ENCODE peak calls at places on chromosomes 2 and 18, in ten cellular contexts. N, U, B, F, A, W, Q, V, K and R are unnamed samples.

GRCh38 chr18:13290856-13291271 is 72.3 kb downstream of the LDLRAD4 start:
- DNase-seq in N (no peak), U (peak; percentile 44), B (no peak), F (no peak), A (no peak), W (no peak), Q (no peak), V (no peak), K (no peak), R (no peak)

GRCh38 chr2:230203110-230203676 is 16.6 kb downstream of the SP110 start:
- DNase-seq in N (no peak), U (no peak), B (peak; percentile 62), F (no peak), A (no peak), W (no peak), Q (no peak), V (peak; percentile 33), K (peak; percentile 94), R (peak; percentile 19)

GRCh38 chr2:136248242-136248641 is 130.3 kb upstream of the CXCR4 start:
- DNase-seq in N (no peak), U (no peak), B (no peak), F (no peak), A (no peak), W (no peak), Q (no peak), V (no peak), K (no peak), R (no peak)

GRCh38 chr18:9055626-9056025 is 46.9 kb upstream of the NDUFV2 start:
- DNase-seq in N (no peak), U (no peak), B (no peak), F (no peak), A (no peak), W (no peak), Q (no peak), V (no peak), K (no peak), R (no peak)

GRCh38 chr2:144183744-144184143 is 336.2 kb downstream of the ZEB2 start:
- DNase-seq in N (peak; percentile 44), U (peak; percentile 60), B (no peak), F (no peak), A (no peak), W (no peak), Q (peak; percentile 16), V (peak; percentile 19), K (no peak), R (no peak)

GRCh38 chr2:31384351-31384750 is 30.2 kb downstream of the XDH start:
- DNase-seq in N (no peak), U (no peak), B (no peak), F (no peak), A (no peak), W (no peak), Q (no peak), V (no peak), K (no peak), R (no peak)

GRCh38 chr18:58054041-58054733 is 10.2 kb downstream of the NEDD4L start:
- DNase-seq in N (no peak), U (no peak), B (no peak), F (peak; percentile 45), A (no peak), W (no peak), Q (no peak), V (no peak), K (no peak), R (no peak)

GRCh38 chr2:167431949-167432348 is 543.7 kb downstream of the XIRP2 start:
- DNase-seq in N (no peak), U (no peak), B (no peak), F (no peak), A (no peak), W (no peak), Q (no peak), V (no peak), K (no peak), R (no peak)

GRCh38 chr2:46858697-46859080 is 56.9 kb downstream of the MCFD2 start:
- DNase-seq in N (no peak), U (no peak), B (no peak), F (no peak), A (no peak), W (no peak), Q (no peak), V (no peak), K (no peak), R (no peak)

GRCh38 chr2:237967463-237967871 is 653 bp downstream of the UBE2F start:
- DNase-seq in N (no peak), U (no peak), B (peak; percentile 80), F (no peak), A (no peak), W (peak; percentile 41), Q (peak; percentile 30), V (peak; percentile 27), K (no peak), R (peak; percentile 45)

DNA sequence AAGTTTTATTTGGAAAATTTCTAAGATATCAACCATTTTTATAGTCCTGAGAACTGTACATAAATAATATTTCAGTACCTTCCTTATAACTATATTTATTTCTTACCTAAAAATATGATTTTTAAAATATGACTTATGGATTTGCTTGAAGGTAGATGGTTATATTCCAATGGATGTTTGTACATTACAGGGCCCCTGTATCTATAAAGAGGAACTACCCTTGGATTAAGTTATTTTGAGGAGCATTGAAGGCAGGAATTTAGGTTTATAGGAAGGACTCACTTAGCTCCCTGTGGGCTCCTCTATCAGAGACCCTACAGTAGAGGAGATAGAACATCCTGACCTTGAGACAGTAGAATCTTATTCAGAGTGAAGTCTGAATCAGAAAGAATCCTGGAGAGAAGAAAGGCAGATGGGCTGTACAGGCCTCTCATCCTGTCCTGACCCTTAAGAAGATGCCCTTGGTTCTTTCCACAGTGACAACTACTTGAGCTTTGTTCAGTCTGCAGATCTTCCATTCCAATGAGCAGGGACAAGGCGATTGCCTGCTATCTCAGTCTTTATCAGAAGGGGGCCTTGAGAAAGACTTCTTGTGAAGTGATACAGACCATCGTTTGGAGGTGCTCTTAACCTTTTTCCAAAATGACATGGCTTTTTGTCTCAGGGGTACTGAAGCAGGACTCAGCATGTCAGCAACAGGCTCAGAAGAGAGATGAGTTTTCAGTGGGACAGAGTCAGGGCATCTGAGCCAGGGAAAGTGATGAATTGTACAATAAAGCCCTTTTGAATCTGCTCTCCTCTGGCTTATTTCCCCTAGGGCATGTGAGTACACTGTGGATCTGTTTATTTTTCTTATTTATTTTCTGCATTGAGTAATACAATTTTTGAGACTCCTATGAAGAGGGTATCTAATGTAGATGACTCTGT is 20.9 kb downstream of the OXER1 start:
- DNase-seq in N (no peak), U (no peak), B (no peak), F (no peak), A (no peak), W (no peak), Q (no peak), V (no peak), K (peak; percentile 51), R (no peak)
- H3K9me3 ChIP-seq in N (no peaks in the 10 kb centered on the region), U (no peaks in the 10 kb centered on the region), B (no peaks in the 10 kb centered on the region), F (no peaks in the 10 kb centered on the region), A (no peaks in the 10 kb centered on the region), W (no peaks in the 10 kb centered on the region), Q (peaks cover 6% of the 10 kb centered on the region), V (no peaks in the 10 kb centered on the region), K (no peaks in the 10 kb centered on the region), R (no peaks in the 10 kb centered on the region)

GRCh38 chr18:79576686-79577351 is 102.8 kb upstream of the CTDP1 start:
- DNase-seq in N (no peak), U (no peak), B (peak; percentile 94), F (peak; percentile 49), A (peak; percentile 74), W (peak; percentile 30), Q (no peak), V (peak; percentile 10), K (no peak), R (peak; percentile 59)
- H3K9me3 ChIP-seq in N (peaks cover 21% of the 10 kb centered on the region), U (peaks cover 12% of the 10 kb centered on the region), B (peaks cover 3% of the 10 kb centered on the region), F (peaks cover 13% of the 10 kb centered on the region), A (peaks cover 13% of the 10 kb centered on the region), W (no peaks in the 10 kb centered on the region), Q (peaks cover 15% of the 10 kb centered on the region), V (no peaks in the 10 kb centered on the region), K (peaks cover 8% of the 10 kb centered on the region), R (no peaks in the 10 kb centered on the region)

GRCh38 chr2:563512-563911 is 113.7 kb downstream of the TMEM18 start:
- DNase-seq in N (no peak), U (no peak), B (no peak), F (no peak), A (no peak), W (no peak), Q (no peak), V (no peak), K (no peak), R (no peak)
- H3K9me3 ChIP-seq in N (no peaks in the 10 kb centered on the region), U (no peaks in the 10 kb centered on the region), B (no peaks in the 10 kb centered on the region), F (no peaks in the 10 kb centered on the region), A (no peaks in the 10 kb centered on the region), W (no peaks in the 10 kb centered on the region), Q (no peaks in the 10 kb centered on the region), V (no peaks in the 10 kb centered on the region), K (no peaks in the 10 kb centered on the region), R (no peaks in the 10 kb centered on the region)

GRCh38 chr2:3044587-3045317 is 332.9 kb downstream of the EIPR1 start:
- DNase-seq in N (no peak), U (no peak), B (no peak), F (no peak), A (no peak), W (no peak), Q (no peak), V (peak; percentile 48), K (no peak), R (no peak)
- H3K9me3 ChIP-seq in N (no peaks in the 10 kb centered on the region), U (no peaks in the 10 kb centered on the region), B (no peaks in the 10 kb centered on the region), F (peaks cover 14% of the 10 kb centered on the region), A (no peaks in the 10 kb centered on the region), W (no peaks in the 10 kb centered on the region), Q (no peaks in the 10 kb centered on the region), V (no peaks in the 10 kb centered on the region), K (no peaks in the 10 kb centered on the region), R (no peaks in the 10 kb centered on the region)

GRCh38 chr2:159720676-159721075 is 8.4 kb downstream of the MARCHF7 start:
- DNase-seq in N (no peak), U (no peak), B (no peak), F (no peak), A (no peak), W (no peak), Q (no peak), V (no peak), K (no peak), R (no peak)

GRCh38 chr2:159725713-159726112 is 13.4 kb downstream of the MARCHF7 start:
- DNase-seq in N (no peak), U (no peak), B (no peak), F (no peak), A (no peak), W (no peak), Q (no peak), V (no peak), K (no peak), R (no peak)

GRCh38 chr2:159716857-159717256 is 4.6 kb downstream of the MARCHF7 start:
- DNase-seq in N (no peak), U (no peak), B (no peak), F (no peak), A (no peak), W (no peak), Q (no peak), V (no peak), K (no peak), R (no peak)

DNA sequence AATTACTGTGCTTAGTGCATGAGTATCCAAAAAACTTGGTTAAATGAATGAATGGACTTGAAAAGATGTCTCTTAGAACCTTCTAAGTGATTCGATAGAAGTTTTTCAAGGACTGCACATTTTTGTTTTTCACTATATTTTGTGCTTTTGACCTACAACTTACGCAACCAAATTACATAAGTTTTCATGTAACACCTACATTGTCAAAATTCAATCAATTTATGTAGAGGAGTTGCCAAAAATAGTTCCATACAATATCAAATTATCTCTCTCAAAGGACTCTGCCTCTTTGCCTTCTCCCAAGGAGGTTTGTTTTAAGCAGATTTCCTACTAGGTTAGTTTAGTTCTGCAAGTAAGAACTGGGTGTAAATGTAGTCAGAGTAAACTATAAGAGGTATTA is 10.3 kb downstream of the MARCHF7 start:
- DNase-seq in N (no peak), U (no peak), B (no peak), F (no peak), A (no peak), W (no peak), Q (no peak), V (no peak), K (no peak), R (no peak)
- H3K9me3 ChIP-seq in N (no peaks in the 10 kb centered on the region), U (no peaks in the 10 kb centered on the region), B (no peaks in the 10 kb centered on the region), F (no peaks in the 10 kb centered on the region), A (no peaks in the 10 kb centered on the region), W (no peaks in the 10 kb centered on the region), Q (no peaks in the 10 kb centered on the region), V (no peaks in the 10 kb centered on the region), K (no peaks in the 10 kb centered on the region), R (no peaks in the 10 kb centered on the region)